ENCODE peak calls at places on chromosomes 7 and 10, in four cellular contexts. V is activated CD8-positive, alpha-beta memory T cell treated with anti-CD3 and anti-CD28 coated beads, Interleukin-2, amount 50 U/mL, for 4 hours; R is immature natural killer cell; C is uterus. G is an unnamed sample.

GRCh38 chr7:47008461-47008860 is 573.5 kb downstream of the TNS3 start:
- DNase-seq in V (no peak), C (no peak), R (no peak), G (no peak)

GRCh38 chr10:103545771-103546281 is 52.3 kb downstream of the NEURL1 start:
- DNase-seq in R (no peak), C (no peak), V (no peak), G (peak)

GRCh38 chr7:120725376-120726039 is 132.4 kb downstream of the TSPAN12 start:
- DNase-seq in C (no peak), V (no peak), R (no peak), G (no peak)

GRCh38 chr7:13742126-13742525 is 247.3 kb downstream of the ETV1 start:
- DNase-seq in R (no peak), V (no peak), C (no peak), G (no peak)

GRCh38 chr10:100614416-100614815 is 78.7 kb downstream of the HIF1AN start:
- DNase-seq in R (no peak), C (no peak), V (no peak), G (no peak)

GRCh38 chr7:336810-337566 is 47.0 kb downstream of the FOXL3 start:
- DNase-seq in V (peak), C (no peak), R (no peak), G (no peak)

GRCh38 chr10:5504146-5505072 is 5.0 kb upstream of the CALML5 start:
- DNase-seq in V (no peak), R (no peak), C (no peak), G (peak)

GRCh38 chr10:17022898-17023297 is 106.7 kb downstream of the CUBN start:
- DNase-seq in R (no peak), V (no peak), C (no peak), G (no peak)

GRCh38 chr10:119608316-119609155 is 11.8 kb upstream of the TIAL1 start:
- DNase-seq in V (peak), R (no peak), C (peak), G (peak)

GRCh38 chr7:18861514-18861913 is 255.9 kb downstream of the TWIST1 start:
- DNase-seq in R (no peak), C (no peak), V (no peak), G (no peak)

GRCh38 chr7:22350466-22351328 is 6.3 kb downstream of the RAPGEF5 start:
- DNase-seq in C (no peak), R (no peak), V (no peak), G (no peak)

GRCh38 chr10:122029503-122030199 is 40.7 kb downstream of the TACC2 start:
- DNase-seq in V (no peak), R (no peak), C (no peak), G (peak)